ENCODE peak calls at places on chromosomes 11 and 22, in seven cellular contexts. L, F, U, T, O, X and G are unnamed samples.

GRCh38 chr22:17637490-17638181 is 921 bp upstream of the BCL2L13 start:
- DNase-seq in L (no peak), F (no peak), U (no peak), T (no peak), O (no peak), X (no peak), G (no peak)

GRCh38 chr11:31809543-31809856 is 1.6 kb downstream of the PAX6 start:
- DNase-seq in L (no peak), F (no peak), U (no peak), T (no peak), O (no peak), X (no peak), G (no peak)

GRCh38 chr11:20089796-20090653 is 70.2 kb downstream of the DBX1 start:
- DNase-seq in L (peak; percentile 71), F (no peak), U (peak; percentile 53), T (peak; percentile 86), O (peak; percentile 33), X (peak; percentile 43), G (no peak)

GRCh38 chr11:70410276-70410675 is 11.9 kb downstream of the CTTN start:
- DNase-seq in L (no peak), F (no peak), U (no peak), T (no peak), O (no peak), X (peak; percentile 94), G (no peak)

GRCh38 chr11:2097356-2097997 is 41.7 kb downstream of the IGF2 start:
- DNase-seq in L (peak; percentile 82), F (peak; percentile 54), U (peak; percentile 97), T (peak; percentile 73), O (peak; percentile 93), X (peak; percentile 78), G (peak; percentile 75)

GRCh38 chr11:67486481-67487195 is 3.8 kb downstream of the AIP start:
- DNase-seq in L (no peak), F (no peak), U (no peak), T (no peak), O (no peak), X (no peak), G (no peak)

GRCh38 chr22:38272373-38273134 is at the start of gene TMEM184B:
- DNase-seq in L (peak; percentile 58), F (peak; percentile 88), U (peak; percentile 74), T (peak; percentile 66), O (peak; percentile 64), X (peak; percentile 86), G (peak; percentile 35)

GRCh38 chr22:22923930-22924329 is 36.3 kb downstream of the IGLL5 start:
- DNase-seq in L (no peak), F (no peak), U (no peak), T (no peak), O (no peak), X (no peak), G (no peak)

GRCh38 chr11:71302534-71302909 is 50.1 kb upstream of the SHANK2 start:
- DNase-seq in L (no peak), F (no peak), U (no peak), T (no peak), O (no peak), X (no peak), G (no peak)

GRCh38 chr11:16790484-16791240 is 52.2 kb downstream of the C11orf58 start:
- DNase-seq in L (no peak), F (peak; percentile 7), U (no peak), T (no peak), O (no peak), X (no peak), G (no peak)

GRCh38 chr11:63917685-63918523 is 940 bp upstream of the RCOR2 start:
- DNase-seq in L (no peak), F (peak; percentile 68), U (peak; percentile 38), T (peak; percentile 51), O (peak; percentile 51), X (peak; percentile 89), G (no peak)

GRCh38 chr11:81990659-81991443 is 742.8 kb downstream of the FAM181B start:
- DNase-seq in L (no peak), F (no peak), U (no peak), T (no peak), O (no peak), X (no peak), G (no peak)

GRCh38 chr22:48802576-48802975 is 1025.1 kb downstream of the BRD1 start:
- DNase-seq in L (no peak), F (no peak), U (no peak), T (no peak), O (no peak), X (no peak), G (no peak)

GRCh38 chr11:20110908-20111669 is 49.2 kb downstream of the DBX1 start:
- DNase-seq in L (peak; percentile 85), F (no peak), U (peak; percentile 74), T (peak; percentile 86), O (peak; percentile 84), X (no peak), G (peak; percentile 97)

GRCh38 chr11:17651061-17651460 is 68.3 kb upstream of the MYOD1 start:
- DNase-seq in L (no peak), F (no peak), U (no peak), T (no peak), O (no peak), X (no peak), G (no peak)

GRCh38 chr11:86124251-86125233 is 55.7 kb upstream of the PICALM start:
- DNase-seq in L (no peak), F (no peak), U (no peak), T (no peak), O (no peak), X (no peak), G (no peak)

GRCh38 chr11:123559418-123559817 is 95.0 kb downstream of the SCN3B start:
- DNase-seq in L (peak; percentile 36), F (no peak), U (peak; percentile 59), T (peak; percentile 51), O (peak; percentile 39), X (no peak), G (peak; percentile 19)
- TF ChIP-seq CTCF in L (peak; percentile 31), F (no peak), U (peak; percentile 55), T (peak; percentile 52), O (peak; percentile 52), X (peak; percentile 13), G (peak; percentile 60)

GRCh38 chr22:50242406-50242949 is 2.3 kb downstream of the TUBGCP6 start:
- DNase-seq in L (no peak), F (no peak), U (no peak), T (peak; percentile 9), O (no peak), X (no peak), G (no peak)

GRCh38 chr22:50246242-50247175 is 1.7 kb upstream of the TUBGCP6 start:
- DNase-seq in L (no peak), F (no peak), U (no peak), T (no peak), O (no peak), X (no peak), G (no peak)

GRCh38 chr22:50245214-50246072 is 620 bp upstream of the TUBGCP6 start:
- DNase-seq in L (no peak), F (no peak), U (no peak), T (no peak), O (no peak), X (no peak), G (no peak)

GRCh38 chr22:50243704-50244419 is 961 bp downstream of the TUBGCP6 start:
- DNase-seq in L (peak; percentile 16), F (no peak), U (peak; percentile 21), T (peak; percentile 7), O (no peak), X (no peak), G (no peak)

GRCh38 chr22:50244420-50245213 is at the start of gene TUBGCP6:
- DNase-seq in L (peak; percentile 91), F (peak; percentile 97), U (peak; percentile 92), T (peak; percentile 87), O (peak; percentile 87), X (peak; percentile 98), G (peak; percentile 86)
- TF ChIP-seq CTCF in L (no peak), F (peak; percentile 52), U (peak; percentile 29), T (peak; percentile 35), O (peak; percentile 33), X (peak; percentile 16), G (peak; percentile 63)

GRCh38 chr11:95435192-95435591 is 204.2 kb upstream of the SESN3 start:
- DNase-seq in L (no peak), F (no peak), U (no peak), T (no peak), O (no peak), X (no peak), G (no peak)
- TF ChIP-seq CTCF in L (no peak), F (no peak), U (no peak), T (no peak), O (no peak), X (no peak), G (no peak)

DNA sequence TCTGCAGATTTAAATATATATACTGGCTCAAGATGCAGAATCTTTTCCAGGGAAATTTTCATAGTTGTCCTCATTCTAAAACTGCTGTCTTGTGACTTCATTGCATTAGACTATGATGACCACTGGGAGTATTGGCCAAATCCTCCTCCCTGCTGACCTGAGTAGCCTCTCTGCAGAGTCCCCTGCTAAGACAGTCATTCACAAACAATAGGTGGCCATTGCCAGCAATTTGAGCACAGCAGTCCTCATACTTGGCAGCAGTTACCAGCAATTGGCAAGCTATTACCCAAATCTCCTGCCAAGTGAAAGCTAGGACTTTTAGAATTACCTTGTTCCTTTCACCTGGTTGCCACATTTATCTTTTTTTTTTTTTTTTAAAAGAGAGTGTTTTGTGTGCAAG is 325.8 kb downstream of the FAT3 start:
- DNase-seq in L (no peak), F (no peak), U (no peak), T (no peak), O (no peak), X (no peak), G (no peak)
- TF ChIP-seq CTCF in L (no peak), F (no peak), U (no peak), T (no peak), O (no peak), X (no peak), G (no peak)

DNA sequence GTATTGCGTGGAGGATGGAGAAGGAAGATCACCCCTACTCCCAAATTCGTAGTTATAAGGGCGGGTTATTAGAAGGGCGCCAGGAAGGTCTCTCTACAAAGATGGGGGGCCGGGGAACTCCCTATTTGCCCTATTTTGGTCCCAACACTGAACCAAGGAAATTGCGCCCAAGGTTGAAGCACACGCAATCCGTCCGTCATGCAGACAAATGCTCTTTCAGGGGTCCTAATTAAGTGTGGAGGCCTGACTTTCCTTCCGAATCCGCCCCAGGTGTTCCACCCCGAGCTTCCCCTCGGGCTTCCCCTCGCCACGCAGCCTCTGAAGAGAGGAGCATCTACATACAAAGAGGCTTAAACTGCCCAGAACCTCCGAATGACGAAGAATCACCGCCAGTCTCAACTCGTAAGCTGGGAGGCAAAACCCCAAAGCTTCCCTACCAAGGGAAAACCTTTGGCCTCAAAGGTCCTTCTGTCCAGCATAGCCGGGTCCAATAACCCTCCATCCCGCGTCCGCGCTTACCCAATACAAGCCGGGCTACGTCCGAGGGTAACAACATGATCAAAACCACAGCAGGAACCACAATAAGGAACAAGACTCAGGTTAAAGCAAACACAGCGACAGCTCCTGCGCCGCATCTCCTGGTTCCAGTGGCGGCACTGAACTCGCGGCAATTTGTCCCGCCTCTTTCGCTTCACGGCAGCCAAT is at the start of gene NPAT:
- DNase-seq in L (no peak), F (no peak), U (no peak), T (no peak), O (no peak), X (no peak), G (no peak)
- TF ChIP-seq CTCF in L (no peak), F (no peak), U (no peak), T (no peak), O (no peak), X (no peak), G (no peak)